ENCODE peak calls at places on chromosomes 16 and 17, in four cellular contexts. G is ascending aorta, O is natural killer cell, L is nephron progenitor cell. K is an unnamed sample.

GRCh38 chr17:68613739-68614298 is 12.7 kb upstream of the FAM20A start:
- DNase-seq in O (no peak), L (peak), G (no peak), K (no peak)

GRCh38 chr16:69084301-69084700 is 21.2 kb upstream of the HAS3 start:
- DNase-seq in G (no peak), L (no peak), O (no peak), K (no peak)

GRCh38 chr16:57043248-57043647 is 49.1 kb upstream of the CPNE2 start:
- DNase-seq in G (no peak), L (no peak), O (no peak), K (no peak)

GRCh38 chr17:60392845-60393702 is 1.1 kb upstream of the USP32 start:
- DNase-seq in O (peak), L (no peak), G (no peak), K (no peak)

GRCh38 chr17:44906987-44907681 is 7.9 kb upstream of the EFTUD2 start:
- DNase-seq in G (no peak), L (no peak), O (no peak), K (no peak)

GRCh38 chr17:47280072-47280811 is 26.6 kb downstream of the ITGB3 start:
- DNase-seq in O (no peak), G (no peak), L (no peak), K (no peak)

GRCh38 chr17:64262422-64263260 is at the start of gene TEX2:
- DNase-seq in G (no peak), O (peak), L (peak), K (peak)

GRCh38 chr17:57379237-57380054 is 123.1 kb downstream of the MSI2 start:
- DNase-seq in G (no peak), L (no peak), O (no peak), K (no peak)

GRCh38 chr17:40303706-40304450 is 5.1 kb upstream of the RARA start:
- DNase-seq in L (no peak), G (no peak), O (no peak), K (no peak)

GRCh38 chr17:46266656-46267544 is 28.0 kb upstream of the LRRC37A start:
- DNase-seq in L (peak), O (peak), G (peak), K (peak)

GRCh38 chr16:58474296-58474695 is 25.6 kb upstream of the NDRG4 start:
- DNase-seq in O (no peak), G (no peak), L (no peak), K (no peak)

GRCh38 chr17:19979917-19980770 is 2.5 kb upstream of the AKAP10 start:
- DNase-seq in G (no peak), L (no peak), O (no peak), K (no peak)

GRCh38 chr17:43881176-43881575 is 26.2 kb downstream of the MPP2 start:
- DNase-seq in O (no peak), L (no peak), G (no peak), K (no peak)

GRCh38 chr16:376817-377418 is 4.9 kb downstream of the PGAP6 start:
- DNase-seq in L (no peak), G (no peak), O (no peak), K (no peak)

GRCh38 chr17:42566873-42567573 is at the start of gene MLX:
- DNase-seq in G (peak), L (peak), O (peak), K (peak)

GRCh38 chr17:81923302-81924260 is 4.0 kb downstream of the MAFG start:
- DNase-seq in L (peak), G (no peak), O (no peak), K (no peak)

GRCh38 chr17:48997103-48997826 is at the start of gene IGF2BP1:
- DNase-seq in L (peak), O (peak), G (no peak), K (peak)

GRCh38 chr17:58172369-58173071 is 5.7 kb downstream of the OR4D2 start:
- DNase-seq in O (no peak), G (no peak), L (no peak), K (no peak)

GRCh38 chr17:35074711-35075707 is 11.5 kb upstream of the RFFL start:
- DNase-seq in O (no peak), L (no peak), G (no peak), K (no peak)

GRCh38 chr16:48326937-48327336 is 58.3 kb downstream of the SIAH1 start:
- DNase-seq in G (no peak), O (no peak), L (no peak), K (no peak)

GRCh38 chr17:70124723-70125122 is 44.6 kb upstream of the KCNJ2 start:
- DNase-seq in L (no peak), O (no peak), G (no peak), K (no peak)

GRCh38 chr16:68469728-68470460 is 21.6 kb upstream of the SMPD3 start:
- DNase-seq in G (no peak), L (no peak), O (no peak), K (no peak)

GRCh38 chr16:10078541-10078949 is 103.7 kb downstream of the GRIN2A start:
- DNase-seq in O (no peak), G (no peak), L (peak), K (no peak)

GRCh38 chr16:1105888-1106620 is 10.0 kb upstream of the C1QTNF8 start:
- DNase-seq in O (no peak), L (peak), G (no peak), K (no peak)

GRCh38 chr17:51046527-51047384 is 73.9 kb downstream of the SPAG9 start:
- DNase-seq in O (no peak), L (peak), G (no peak), K (peak)

GRCh38 chr17:49646391-49647255 is 31.3 kb downstream of the SPOP start:
- DNase-seq in G (no peak), L (no peak), O (no peak), K (no peak)

GRCh38 chr16:75620326-75621169 is 2.5 kb downstream of the ADAT1 start:
- DNase-seq in L (no peak), O (no peak), G (no peak), K (no peak)

GRCh38 chr17:45316271-45317112 is at the start of gene MAP3K14:
- DNase-seq in G (no peak), O (peak), L (peak), K (peak)

GRCh38 chr16:17983847-17984639 is 352.5 kb downstream of the NPIPA8 start:
- DNase-seq in O (no peak), L (no peak), G (no peak), K (no peak)

GRCh38 chr17:59538195-59538909 is 27.1 kb upstream of the DHX40 start:
- DNase-seq in O (no peak), L (no peak), G (no peak), K (no peak)

GRCh38 chr16:68345958-68346635 is 35.3 kb downstream of the PRMT7 start:
- DNase-seq in G (no peak), L (no peak), O (no peak), K (no peak)

GRCh38 chr17:59353106-59353854 is 21.8 kb downstream of the YPEL2 start:
- DNase-seq in G (no peak), O (no peak), L (no peak), K (no peak)

GRCh38 chr17:39738568-39738901 is 797 bp downstream of the GRB7 start:
- DNase-seq in G (no peak), O (peak), L (peak), K (no peak)

GRCh38 chr17:9002610-9003354 is 18.5 kb upstream of the NTN1 start:
- DNase-seq in G (no peak), L (peak), O (peak), K (peak)

GRCh38 chr16:3112058-3112880 is at the start of gene ZNF205:
- DNase-seq in G (no peak), O (no peak), L (peak), K (peak)

GRCh38 chr17:70119961-70120360 is 44.9 kb downstream of the KCNJ16 start:
- DNase-seq in L (no peak), G (no peak), O (no peak), K (no peak)

GRCh38 chr16:83926726-83927397 is 26.2 kb upstream of the OSGIN1 start:
- DNase-seq in L (peak), O (peak), G (no peak), K (peak)

GRCh38 chr17:10875984-10876555 is 38.2 kb upstream of the PIRT start:
- DNase-seq in G (no peak), L (peak), O (no peak), K (no peak)

GRCh38 chr17:63772801-63773271 is 561 bp downstream of the CCDC47 start:
- DNase-seq in G (no peak), L (no peak), O (no peak), K (no peak)

GRCh38 chr16:5918553-5919127 is 821.0 kb upstream of the EEF2KMT start:
- DNase-seq in L (no peak), O (no peak), G (no peak), K (no peak)
- TF ChIP-seq CTCF in L (no peak), O (no peak), G (no peak), K (no peak)

GRCh38 chr16:66444049-66444481 is 17.0 kb downstream of the BEAN1 start:
- DNase-seq in G (no peak), L (no peak), O (no peak), K (peak)
- TF ChIP-seq CTCF in G (no peak), L (no peak), O (no peak), K (peak)

GRCh38 chr17:75619506-75620431 is 13.5 kb upstream of the SMIM5 start:
- DNase-seq in O (no peak), G (no peak), L (peak), K (no peak)
- TF ChIP-seq CTCF in O (no peak), G (no peak), L (peak), K (peak)

GRCh38 chr16:20004931-20005330 is 68.8 kb downstream of the GPR139 start:
- DNase-seq in L (no peak), G (no peak), O (no peak), K (no peak)
- TF ChIP-seq CTCF in L (peak), G (no peak), O (no peak), K (peak)

DNA sequence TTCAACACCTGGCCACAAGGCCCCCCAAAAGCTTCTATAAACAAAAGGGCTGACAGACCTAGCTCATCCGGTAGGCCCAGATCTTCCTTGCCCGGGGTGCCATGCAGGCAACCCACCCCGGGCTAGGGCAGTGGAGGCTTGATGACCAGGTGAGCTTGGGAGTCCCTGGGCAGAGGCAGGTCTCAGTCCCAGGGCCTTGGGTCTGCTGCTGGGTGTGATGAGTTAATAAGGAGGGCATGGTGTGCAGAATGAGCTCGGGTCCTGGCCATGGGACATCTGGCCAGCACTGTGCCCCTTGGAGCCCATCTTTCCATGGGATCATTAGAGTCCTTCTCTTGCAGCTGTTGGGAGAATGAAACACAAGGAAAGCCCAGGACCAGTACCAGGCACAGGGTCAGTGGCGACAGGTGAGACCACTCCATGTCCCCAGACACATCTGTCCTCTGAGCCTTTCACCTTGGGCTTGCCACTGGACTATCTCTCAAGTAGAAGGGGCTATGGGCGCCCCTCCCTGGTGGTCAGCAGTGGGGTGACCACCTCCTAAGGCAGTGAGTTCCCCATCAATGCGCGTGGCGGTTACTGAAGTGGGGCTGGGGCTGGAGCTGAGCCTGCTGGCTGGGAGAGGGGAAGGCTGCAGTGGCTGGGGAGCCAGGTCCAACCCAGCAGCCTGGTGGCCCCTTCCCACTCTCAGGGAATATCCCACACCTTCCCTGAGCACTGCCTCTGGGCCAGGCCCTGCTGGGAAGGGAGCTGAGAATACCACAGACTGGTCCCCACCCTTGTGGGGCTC is 20.1 kb upstream of the MPRIP start:
- DNase-seq in G (no peak), L (no peak), O (no peak), K (no peak)
- TF ChIP-seq CTCF in G (no peak), L (no peak), O (no peak), K (no peak)